ENCODE peak calls at places on chromosomes 1 and 21, in six cellular contexts. One of them, this sample, is unnamed.
A peak's percentile ranks its signal among the peaks of the same experiment; 100 is the strongest.

GRCh38 chr1:53376742-53377437 is 49.0 kb upstream of the LRP8 start:
- DNase-seq in D341Med: peak; percentile 38
- DNase-seq in Daoy: no peak
- DNase-seq in RCC 7860: no peak
- DNase-seq in dermis microvascular lymphatic vessel endothelial cell: no peak
- DNase-seq in RWPE1: no peak
- DNase-seq in this sample: no peak

GRCh38 chr21:26072891-26073615 is 97.5 kb downstream of the APP start:
- DNase-seq in RWPE1: no peak
- DNase-seq in RCC 7860: peak; percentile 52
- DNase-seq in dermis microvascular lymphatic vessel endothelial cell: no peak
- DNase-seq in Daoy: peak; percentile 6
- DNase-seq in D341Med: no peak
- DNase-seq in this sample: no peak

GRCh38 chr1:11787251-11787803 is 18.4 kb downstream of the MTHFR start:
- DNase-seq in RWPE1: peak; percentile 55
- DNase-seq in Daoy: no peak
- DNase-seq in D341Med: no peak
- DNase-seq in RCC 7860: no peak
- DNase-seq in dermis microvascular lymphatic vessel endothelial cell: no peak
- DNase-seq in this sample: peak; percentile 61

GRCh38 chr1:212525479-212526110 is 83.0 kb upstream of the ATF3 start:
- DNase-seq in dermis microvascular lymphatic vessel endothelial cell: no peak
- DNase-seq in Daoy: peak; percentile 70
- DNase-seq in RCC 7860: peak; percentile 40
- DNase-seq in D341Med: no peak
- DNase-seq in RWPE1: peak; percentile 36
- DNase-seq in this sample: no peak

GRCh38 chr1:240139511-240139910 is 47.8 kb downstream of the FMN2 start:
- DNase-seq in RWPE1: no peak
- DNase-seq in dermis microvascular lymphatic vessel endothelial cell: no peak
- DNase-seq in RCC 7860: no peak
- DNase-seq in Daoy: no peak
- DNase-seq in D341Med: no peak
- DNase-seq in this sample: no peak

GRCh38 chr1:36133484-36133883 is 8.5 kb upstream of the COL8A2 start:
- DNase-seq in RWPE1: peak; percentile 96
- DNase-seq in D341Med: no peak
- DNase-seq in Daoy: peak; percentile 97
- DNase-seq in RCC 7860: peak; percentile 92
- DNase-seq in dermis microvascular lymphatic vessel endothelial cell: peak; percentile 79
- DNase-seq in this sample: no peak

GRCh38 chr1:214514032-214514818 is 37.2 kb downstream of the PTPN14 start:
- DNase-seq in Daoy: peak; percentile 69
- DNase-seq in RWPE1: no peak
- DNase-seq in dermis microvascular lymphatic vessel endothelial cell: peak; percentile 15
- DNase-seq in RCC 7860: no peak
- DNase-seq in D341Med: no peak
- DNase-seq in this sample: peak; percentile 55

GRCh38 chr1:52920791-52921291 is 699 bp downstream of the ECHDC2 start:
- DNase-seq in D341Med: no peak
- DNase-seq in RCC 7860: no peak
- DNase-seq in RWPE1: peak; percentile 34
- DNase-seq in Daoy: no peak
- DNase-seq in dermis microvascular lymphatic vessel endothelial cell: no peak
- DNase-seq in this sample: no peak

GRCh38 chr1:208510192-208510952 is 266.2 kb upstream of the PLXNA2 start:
- DNase-seq in Daoy: peak; percentile 45
- DNase-seq in RCC 7860: no peak
- DNase-seq in RWPE1: peak; percentile 63
- DNase-seq in D341Med: no peak
- DNase-seq in dermis microvascular lymphatic vessel endothelial cell: no peak
- DNase-seq in this sample: no peak

This sample was measured in neural progenitor cell.